ENCODE peak calls at places on chromosomes 5 and 9, in eight cellular contexts. F, N, D, R, I, X, U and K are unnamed samples.

GRCh38 chr9:2359821-2360220 is 261.8 kb upstream of the VLDLR start:
- DNase-seq in X (no peak), D (no peak), I (no peak), R (no peak), U (no peak), N (no peak), F (no peak), K (no peak)

GRCh38 chr5:181217111-181217804 is 5.8 kb upstream of the TRIM41 start:
- DNase-seq in F (peak; percentile 50), I (peak; percentile 87), R (peak; percentile 66), N (peak; percentile 64), X (no peak), D (no peak), U (no peak), K (peak; percentile 69)

GRCh38 chr9:107068581-107068980 is 205.6 kb downstream of the ZNF462 start:
- DNase-seq in U (no peak), R (peak; percentile 43), I (no peak), D (no peak), N (peak; percentile 60), X (no peak), F (no peak), K (no peak)

GRCh38 chr9:70262948-70263347 is 4.2 kb downstream of the SMC5 start:
- DNase-seq in R (no peak), I (no peak), D (peak; percentile 39), N (no peak), X (no peak), U (no peak), F (no peak), K (no peak)

GRCh38 chr9:136219276-136219675 is 14.3 kb upstream of the LHX3 start:
- DNase-seq in F (no peak), U (peak; percentile 5), N (no peak), R (no peak), X (no peak), D (no peak), I (no peak), K (no peak)

GRCh38 chr5:71828641-71829040 is 109.6 kb downstream of the CARTPT start:
- DNase-seq in X (no peak), D (no peak), U (no peak), R (no peak), F (peak; percentile 40), I (no peak), N (no peak), K (no peak)

GRCh38 chr9:119544492-119544891 is 175.3 kb upstream of the BRINP1 start:
- DNase-seq in I (no peak), R (no peak), U (no peak), X (no peak), N (no peak), D (no peak), F (no peak), K (no peak)

GRCh38 chr5:116571568-116572321 is 2.9 kb downstream of the SEMA6A start:
- DNase-seq in I (no peak), D (no peak), F (no peak), N (peak; percentile 48), U (no peak), R (no peak), X (no peak), K (no peak)

GRCh38 chr9:112247090-112247489 is 72.0 kb upstream of the SUSD1 start:
- DNase-seq in D (no peak), F (no peak), I (no peak), U (no peak), R (no peak), X (no peak), N (no peak), K (no peak)

GRCh38 chr5:150105898-150106615 is 19.7 kb upstream of the CSF1R start:
- DNase-seq in R (no peak), X (no peak), U (no peak), I (no peak), D (no peak), F (no peak), N (no peak), K (no peak)

DNA sequence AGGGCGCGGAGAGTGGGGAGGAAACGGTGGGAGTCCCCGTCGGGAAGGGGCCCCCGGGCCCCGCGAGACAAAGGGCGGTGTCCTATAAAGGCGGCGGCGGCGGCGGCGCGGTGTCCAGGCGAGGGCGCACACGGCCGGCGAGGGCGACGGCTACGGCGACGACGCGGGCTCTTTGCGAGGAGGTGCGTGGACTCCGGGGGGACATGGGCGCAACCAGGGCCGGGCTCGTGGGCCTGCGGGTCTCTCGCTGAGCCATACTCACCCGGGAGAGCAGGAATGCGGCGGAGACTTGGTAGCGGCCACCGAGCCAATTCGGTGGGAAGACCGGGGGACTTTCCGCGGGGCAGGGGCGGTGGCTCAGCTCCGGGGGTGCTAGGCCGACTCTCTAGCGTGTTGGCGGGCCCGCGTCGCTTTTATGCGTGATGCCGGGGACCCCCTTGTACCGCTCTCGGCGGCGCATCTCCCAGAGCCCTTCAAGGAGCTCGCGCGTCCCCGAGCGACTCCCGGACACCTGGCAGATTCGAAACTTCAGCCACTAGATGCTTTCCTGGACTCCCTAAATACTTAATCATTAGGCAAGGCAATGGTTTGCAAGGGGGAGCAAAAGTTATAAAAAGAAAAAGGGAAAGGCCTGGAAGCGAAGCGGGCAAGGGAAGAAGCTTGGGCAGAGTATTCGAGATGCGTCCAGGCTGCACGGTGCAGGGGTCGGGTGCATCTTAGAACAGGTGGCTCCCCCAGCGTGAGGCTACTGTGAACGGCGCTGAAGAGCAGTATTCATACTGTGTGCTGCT is 5.9 kb upstream of the TAL2 start:
- DNase-seq in N (peak; percentile 56), I (no peak), D (peak; percentile 9), F (no peak), X (peak; percentile 26), U (no peak), R (peak; percentile 61), K (peak; percentile 67)
- TF ChIP-seq CTCF in N (no peak), I (peak; percentile 38), D (peak; percentile 18), F (no peak), X (no peak), U (peak; percentile 13), R (no peak), K (no peak)

DNA sequence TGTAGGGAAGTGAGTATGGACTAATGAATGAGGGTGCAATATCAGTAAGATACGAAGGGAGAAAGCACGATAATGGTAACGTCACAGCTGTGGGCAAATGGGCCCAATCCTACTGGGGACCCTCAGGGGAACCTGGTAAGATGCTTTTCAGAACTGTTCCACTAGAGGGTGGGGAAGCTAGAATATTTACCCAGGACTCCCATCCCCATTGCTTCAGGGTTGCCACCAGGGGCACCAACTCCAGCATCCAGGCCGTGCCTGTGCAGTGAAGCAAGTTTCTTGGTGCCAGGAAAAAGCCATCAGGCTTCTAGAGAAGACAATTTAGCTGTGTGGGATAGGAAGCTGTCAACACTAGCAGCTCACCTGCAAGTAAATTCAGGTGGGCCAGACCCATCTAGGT is 409.3 kb downstream of the AGTPBP1 start:
- DNase-seq in X (no peak), R (no peak), D (no peak), I (no peak), F (no peak), U (no peak), N (no peak), K (peak; percentile 27)
- TF ChIP-seq CTCF in X (no peak), R (no peak), D (no peak), I (peak; percentile 33), F (peak; percentile 36), U (no peak), N (no peak), K (peak; percentile 43)

DNA sequence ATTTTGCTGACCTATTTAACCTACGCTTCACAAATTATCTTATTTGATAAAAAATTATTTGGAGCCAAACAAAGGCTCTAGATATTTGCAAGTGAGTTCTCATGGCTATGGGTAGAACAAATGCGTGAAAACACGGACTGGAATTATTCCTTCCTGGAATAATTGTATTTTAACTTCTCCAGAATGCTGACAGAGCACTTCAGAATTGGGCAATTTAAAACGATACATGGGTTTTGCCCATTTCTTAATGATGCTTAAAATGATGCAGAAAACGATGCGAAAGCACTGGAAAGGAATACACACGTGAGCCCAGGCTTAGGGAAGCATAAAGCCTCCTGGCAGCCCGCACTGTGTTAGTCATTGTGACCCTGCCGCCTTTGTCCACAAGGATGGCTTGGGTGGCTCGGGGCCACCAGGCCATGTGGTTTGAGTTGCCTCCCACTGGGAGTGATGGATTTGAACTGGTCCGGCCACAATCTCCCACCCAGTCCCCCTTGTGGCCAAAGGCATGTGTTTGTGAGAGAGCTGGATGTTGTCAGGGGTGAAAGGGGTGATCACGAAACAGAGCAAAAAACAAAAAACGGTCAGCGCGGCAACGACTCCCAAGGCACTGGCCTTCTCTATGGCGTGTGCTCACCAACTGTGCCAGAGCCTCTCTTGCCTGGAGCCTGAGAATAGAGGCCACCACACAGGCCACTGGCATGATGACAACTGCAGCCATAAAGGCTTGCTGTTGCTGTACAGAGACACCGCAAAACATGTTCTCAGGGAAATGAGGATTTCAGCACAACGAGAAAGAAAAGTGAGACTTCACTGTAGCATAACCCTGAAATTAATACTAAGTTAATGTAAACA is 234.2 kb upstream of the ADAMTS16 start:
- DNase-seq in R (no peak), F (no peak), U (no peak), I (no peak), D (no peak), X (no peak), N (no peak), K (no peak)
- TF ChIP-seq CTCF in R (no peak), F (no peak), U (no peak), I (no peak), D (no peak), X (no peak), N (no peak), K (peak; percentile 38)

GRCh38 chr5:175484824-175485223 is 6.5 kb downstream of the SFXN1 start:
- DNase-seq in N (no peak), D (no peak), F (no peak), U (no peak), I (no peak), R (no peak), X (no peak), K (no peak)
- TF ChIP-seq CTCF in N (no peak), D (no peak), F (no peak), U (no peak), I (no peak), R (no peak), X (no peak), K (no peak)

GRCh38 chr9:109953813-109954489 is 174.0 kb downstream of the PALM2AKAP2 start:
- DNase-seq in R (no peak), D (no peak), F (no peak), U (no peak), X (no peak), I (no peak), N (no peak), K (no peak)
- TF ChIP-seq CTCF in R (no peak), D (no peak), F (peak; percentile 56), U (peak; percentile 11), X (no peak), I (peak; percentile 21), N (no peak), K (peak; percentile 21)

DNA sequence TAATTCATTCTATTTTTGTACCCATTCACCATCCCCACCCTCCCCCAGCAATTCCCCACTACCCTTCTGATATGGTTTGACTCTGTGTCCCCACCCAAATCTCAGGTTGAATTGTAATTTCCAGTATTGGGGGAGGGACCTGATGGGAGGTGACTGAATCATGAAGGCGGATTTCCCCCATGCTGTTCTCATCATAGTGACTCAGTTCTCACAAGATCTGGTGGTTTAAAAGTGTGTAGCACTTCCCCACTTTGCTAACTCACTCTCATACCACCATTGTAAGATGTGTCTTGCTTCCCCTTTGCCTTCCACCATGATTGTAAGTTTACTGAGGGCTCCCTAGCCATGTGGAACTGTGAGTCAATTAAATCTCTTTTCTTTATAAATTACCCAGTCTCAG is 25.9 kb upstream of the TESK1 start:
- DNase-seq in R (no peak), X (no peak), I (no peak), D (no peak), N (no peak), F (no peak), U (no peak), K (no peak)
- TF ChIP-seq CTCF in R (no peak), X (no peak), I (no peak), D (no peak), N (no peak), F (no peak), U (no peak), K (no peak)